ENCODE peak calls at places on chromosomes 12 and 14, in ten cellular contexts. One of them, this sample, is unnamed.
A peak's percentile ranks its signal among the peaks of the same experiment; 100 is the strongest.

GRCh38 chr12:124509676-124510300 is 57.6 kb downstream of the NCOR2 start:
- DNase-seq in NCI-H524 treated with DMSO at 0.1 percent for 48 hours: no peak
- DNase-seq in stromal cell of bone marrow: no peak
- DNase-seq in neuronal stem cell: no peak
- DNase-seq in activated T-cell treated with anti-CD3 and anti-CD28 coated beads for 24 hours: no peak
- DNase-seq in PC-9: peak; percentile 84
- DNase-seq in stimulated activated CD4-positive, alpha-beta T cell treated with anti-CD3 and anti-CD28 coated beads, Interleukin-4, amount 100 ng/mL, for 24 hours: no peak
- DNase-seq in kidney epithelial cell: peak; percentile 67
- DNase-seq in body of pancreas: peak; percentile 80
- DNase-seq in cerebellum: peak; percentile 62
- DNase-seq in this sample: peak; percentile 82

GRCh38 chr14:65054471-65055085 is 47.7 kb downstream of the MAX start:
- DNase-seq in activated T-cell treated with anti-CD3 and anti-CD28 coated beads for 24 hours: no peak
- DNase-seq in NCI-H524 treated with DMSO at 0.1 percent for 48 hours: no peak
- DNase-seq in PC-9: no peak
- DNase-seq in kidney epithelial cell: no peak
- DNase-seq in stimulated activated CD4-positive, alpha-beta T cell treated with anti-CD3 and anti-CD28 coated beads, Interleukin-4, amount 100 ng/mL, for 24 hours: no peak
- DNase-seq in stromal cell of bone marrow: no peak
- DNase-seq in body of pancreas: no peak
- DNase-seq in cerebellum: no peak
- DNase-seq in neuronal stem cell: no peak
- DNase-seq in this sample: no peak

GRCh38 chr12:176321-177181 is 37.4 kb downstream of the SLC6A12 start:
- DNase-seq in kidney epithelial cell: no peak
- DNase-seq in PC-9: peak; percentile 60
- DNase-seq in neuronal stem cell: no peak
- DNase-seq in stromal cell of bone marrow: no peak
- DNase-seq in cerebellum: peak; percentile 73
- DNase-seq in NCI-H524 treated with DMSO at 0.1 percent for 48 hours: peak; percentile 72
- DNase-seq in stimulated activated CD4-positive, alpha-beta T cell treated with anti-CD3 and anti-CD28 coated beads, Interleukin-4, amount 100 ng/mL, for 24 hours: no peak
- DNase-seq in body of pancreas: no peak
- DNase-seq in activated T-cell treated with anti-CD3 and anti-CD28 coated beads for 24 hours: no peak
- DNase-seq in this sample: peak; percentile 80

GRCh38 chr12:64450711-64451486 is 1.0 kb upstream of the TBK1 start:
- DNase-seq in kidney epithelial cell: no peak
- DNase-seq in NCI-H524 treated with DMSO at 0.1 percent for 48 hours: peak; percentile 3
- DNase-seq in activated T-cell treated with anti-CD3 and anti-CD28 coated beads for 24 hours: no peak
- DNase-seq in cerebellum: peak; percentile 12
- DNase-seq in neuronal stem cell: peak; percentile 79
- DNase-seq in body of pancreas: no peak
- DNase-seq in stromal cell of bone marrow: no peak
- DNase-seq in stimulated activated CD4-positive, alpha-beta T cell treated with anti-CD3 and anti-CD28 coated beads, Interleukin-4, amount 100 ng/mL, for 24 hours: no peak
- DNase-seq in PC-9: no peak
- DNase-seq in this sample: peak; percentile 47

GRCh38 chr14:91113829-91114078 is at the start of gene DGLUCY:
- DNase-seq in kidney epithelial cell: no peak
- DNase-seq in cerebellum: peak; percentile 89
- DNase-seq in activated T-cell treated with anti-CD3 and anti-CD28 coated beads for 24 hours: no peak
- DNase-seq in stromal cell of bone marrow: peak; percentile 70
- DNase-seq in PC-9: no peak
- DNase-seq in neuronal stem cell: no peak
- DNase-seq in stimulated activated CD4-positive, alpha-beta T cell treated with anti-CD3 and anti-CD28 coated beads, Interleukin-4, amount 100 ng/mL, for 24 hours: peak; percentile 68
- DNase-seq in body of pancreas: peak; percentile 87
- DNase-seq in NCI-H524 treated with DMSO at 0.1 percent for 48 hours: peak; percentile 72
- DNase-seq in this sample: peak; percentile 93

GRCh38 chr12:29782821-29783772 is 645 bp downstream of the TMTC1 start:
- DNase-seq in PC-9: no peak
- DNase-seq in body of pancreas: peak; percentile 36
- DNase-seq in cerebellum: no peak
- DNase-seq in NCI-H524 treated with DMSO at 0.1 percent for 48 hours: peak; percentile 8
- DNase-seq in kidney epithelial cell: no peak
- DNase-seq in stromal cell of bone marrow: peak; percentile 25
- DNase-seq in neuronal stem cell: peak; percentile 56
- DNase-seq in activated T-cell treated with anti-CD3 and anti-CD28 coated beads for 24 hours: no peak
- DNase-seq in stimulated activated CD4-positive, alpha-beta T cell treated with anti-CD3 and anti-CD28 coated beads, Interleukin-4, amount 100 ng/mL, for 24 hours: no peak
- DNase-seq in this sample: no peak

GRCh38 chr12:22046090-22046967 is at the start of gene CMAS:
- DNase-seq in stimulated activated CD4-positive, alpha-beta T cell treated with anti-CD3 and anti-CD28 coated beads, Interleukin-4, amount 100 ng/mL, for 24 hours: peak; percentile 80
- DNase-seq in cerebellum: peak; percentile 88
- DNase-seq in NCI-H524 treated with DMSO at 0.1 percent for 48 hours: peak; percentile 11
- DNase-seq in activated T-cell treated with anti-CD3 and anti-CD28 coated beads for 24 hours: peak; percentile 75
- DNase-seq in PC-9: peak; percentile 78
- DNase-seq in neuronal stem cell: peak; percentile 73
- DNase-seq in body of pancreas: peak; percentile 82
- DNase-seq in stromal cell of bone marrow: no peak
- DNase-seq in kidney epithelial cell: peak; percentile 16
- DNase-seq in this sample: peak; percentile 80

GRCh38 chr12:544941-545635 is 85.3 kb downstream of the B4GALNT3 start:
- DNase-seq in cerebellum: no peak
- DNase-seq in activated T-cell treated with anti-CD3 and anti-CD28 coated beads for 24 hours: no peak
- DNase-seq in body of pancreas: no peak
- DNase-seq in stromal cell of bone marrow: no peak
- DNase-seq in kidney epithelial cell: no peak
- DNase-seq in neuronal stem cell: no peak
- DNase-seq in NCI-H524 treated with DMSO at 0.1 percent for 48 hours: no peak
- DNase-seq in stimulated activated CD4-positive, alpha-beta T cell treated with anti-CD3 and anti-CD28 coated beads, Interleukin-4, amount 100 ng/mL, for 24 hours: no peak
- DNase-seq in PC-9: no peak
- DNase-seq in this sample: no peak

GRCh38 chr12:91109148-91109564 is 2.1 kb downstream of the LUM start:
- DNase-seq in PC-9: peak; percentile 59
- DNase-seq in kidney epithelial cell: no peak
- DNase-seq in cerebellum: peak; percentile 2
- DNase-seq in activated T-cell treated with anti-CD3 and anti-CD28 coated beads for 24 hours: no peak
- DNase-seq in stimulated activated CD4-positive, alpha-beta T cell treated with anti-CD3 and anti-CD28 coated beads, Interleukin-4, amount 100 ng/mL, for 24 hours: peak; percentile 12
- DNase-seq in NCI-H524 treated with DMSO at 0.1 percent for 48 hours: no peak
- DNase-seq in neuronal stem cell: peak; percentile 51
- DNase-seq in stromal cell of bone marrow: peak; percentile 48
- DNase-seq in body of pancreas: peak; percentile 82
- DNase-seq in this sample: peak; percentile 44

GRCh38 chr14:88914956-88915355 is 90.5 kb downstream of the TTC8 start:
- DNase-seq in PC-9: no peak
- DNase-seq in cerebellum: peak; percentile 47
- DNase-seq in stromal cell of bone marrow: no peak
- DNase-seq in neuronal stem cell: no peak
- DNase-seq in body of pancreas: no peak
- DNase-seq in stimulated activated CD4-positive, alpha-beta T cell treated with anti-CD3 and anti-CD28 coated beads, Interleukin-4, amount 100 ng/mL, for 24 hours: no peak
- DNase-seq in NCI-H524 treated with DMSO at 0.1 percent for 48 hours: peak; percentile 10
- DNase-seq in activated T-cell treated with anti-CD3 and anti-CD28 coated beads for 24 hours: no peak
- DNase-seq in kidney epithelial cell: no peak
- DNase-seq in this sample: peak; percentile 73

GRCh38 chr12:76880156-76881023 is 1.6 kb upstream of the CSRP2 start:
- DNase-seq in neuronal stem cell: no peak
- DNase-seq in stimulated activated CD4-positive, alpha-beta T cell treated with anti-CD3 and anti-CD28 coated beads, Interleukin-4, amount 100 ng/mL, for 24 hours: no peak
- DNase-seq in body of pancreas: no peak
- DNase-seq in kidney epithelial cell: no peak
- DNase-seq in PC-9: no peak
- DNase-seq in stromal cell of bone marrow: no peak
- DNase-seq in NCI-H524 treated with DMSO at 0.1 percent for 48 hours: no peak
- DNase-seq in activated T-cell treated with anti-CD3 and anti-CD28 coated beads for 24 hours: no peak
- DNase-seq in cerebellum: no peak
- DNase-seq in this sample: no peak

GRCh38 chr14:105140581-105140980 is 28.0 kb downstream of the JAG2 start:
- DNase-seq in activated T-cell treated with anti-CD3 and anti-CD28 coated beads for 24 hours: no peak
- DNase-seq in PC-9: no peak
- DNase-seq in cerebellum: no peak
- DNase-seq in stimulated activated CD4-positive, alpha-beta T cell treated with anti-CD3 and anti-CD28 coated beads, Interleukin-4, amount 100 ng/mL, for 24 hours: no peak
- DNase-seq in kidney epithelial cell: no peak
- DNase-seq in NCI-H524 treated with DMSO at 0.1 percent for 48 hours: no peak
- DNase-seq in stromal cell of bone marrow: no peak
- DNase-seq in neuronal stem cell: no peak
- DNase-seq in body of pancreas: no peak
- DNase-seq in this sample: no peak

GRCh38 chr12:96487214-96487613 is 2.2 kb upstream of the CFAP54 start:
- DNase-seq in stimulated activated CD4-positive, alpha-beta T cell treated with anti-CD3 and anti-CD28 coated beads, Interleukin-4, amount 100 ng/mL, for 24 hours: no peak
- DNase-seq in NCI-H524 treated with DMSO at 0.1 percent for 48 hours: no peak
- DNase-seq in neuronal stem cell: no peak
- DNase-seq in PC-9: peak; percentile 35
- DNase-seq in kidney epithelial cell: no peak
- DNase-seq in activated T-cell treated with anti-CD3 and anti-CD28 coated beads for 24 hours: no peak
- DNase-seq in body of pancreas: no peak
- DNase-seq in cerebellum: no peak
- DNase-seq in stromal cell of bone marrow: peak; percentile 69
- DNase-seq in this sample: no peak

GRCh38 chr12:71477046-71477445 is 37.4 kb downstream of the LGR5 start:
- DNase-seq in body of pancreas: no peak
- DNase-seq in kidney epithelial cell: no peak
- DNase-seq in activated T-cell treated with anti-CD3 and anti-CD28 coated beads for 24 hours: no peak
- DNase-seq in stimulated activated CD4-positive, alpha-beta T cell treated with anti-CD3 and anti-CD28 coated beads, Interleukin-4, amount 100 ng/mL, for 24 hours: no peak
- DNase-seq in NCI-H524 treated with DMSO at 0.1 percent for 48 hours: no peak
- DNase-seq in stromal cell of bone marrow: no peak
- DNase-seq in PC-9: no peak
- DNase-seq in neuronal stem cell: no peak
- DNase-seq in cerebellum: no peak
- DNase-seq in this sample: no peak

GRCh38 chr12:86174188-86174587 is 82.0 kb downstream of the MGAT4C start:
- DNase-seq in NCI-H524 treated with DMSO at 0.1 percent for 48 hours: no peak
- DNase-seq in kidney epithelial cell: no peak
- DNase-seq in body of pancreas: no peak
- DNase-seq in activated T-cell treated with anti-CD3 and anti-CD28 coated beads for 24 hours: no peak
- DNase-seq in stimulated activated CD4-positive, alpha-beta T cell treated with anti-CD3 and anti-CD28 coated beads, Interleukin-4, amount 100 ng/mL, for 24 hours: no peak
- DNase-seq in stromal cell of bone marrow: no peak
- DNase-seq in neuronal stem cell: no peak
- DNase-seq in PC-9: no peak
- DNase-seq in cerebellum: no peak
- DNase-seq in this sample: no peak

GRCh38 chr12:4506870-4507269 is 31.8 kb upstream of the RAD51AP1 start:
- DNase-seq in activated T-cell treated with anti-CD3 and anti-CD28 coated beads for 24 hours: peak; percentile 11
- DNase-seq in NCI-H524 treated with DMSO at 0.1 percent for 48 hours: no peak
- DNase-seq in kidney epithelial cell: no peak
- DNase-seq in neuronal stem cell: no peak
- DNase-seq in cerebellum: no peak
- DNase-seq in stromal cell of bone marrow: no peak
- DNase-seq in body of pancreas: no peak
- DNase-seq in stimulated activated CD4-positive, alpha-beta T cell treated with anti-CD3 and anti-CD28 coated beads, Interleukin-4, amount 100 ng/mL, for 24 hours: peak; percentile 26
- DNase-seq in PC-9: no peak
- DNase-seq in this sample: no peak

GRCh38 chr14:85358136-85358785 is 171.7 kb upstream of the FLRT2 start:
- DNase-seq in kidney epithelial cell: no peak
- DNase-seq in stimulated activated CD4-positive, alpha-beta T cell treated with anti-CD3 and anti-CD28 coated beads, Interleukin-4, amount 100 ng/mL, for 24 hours: no peak
- DNase-seq in body of pancreas: no peak
- DNase-seq in neuronal stem cell: no peak
- DNase-seq in stromal cell of bone marrow: no peak
- DNase-seq in cerebellum: no peak
- DNase-seq in PC-9: no peak
- DNase-seq in NCI-H524 treated with DMSO at 0.1 percent for 48 hours: peak; percentile 78
- DNase-seq in activated T-cell treated with anti-CD3 and anti-CD28 coated beads for 24 hours: no peak
- DNase-seq in this sample: no peak

GRCh38 chr12:107309020-107309419 is 215.7 kb upstream of the CRY1 start:
- DNase-seq in cerebellum: no peak
- DNase-seq in neuronal stem cell: no peak
- DNase-seq in PC-9: no peak
- DNase-seq in kidney epithelial cell: no peak
- DNase-seq in activated T-cell treated with anti-CD3 and anti-CD28 coated beads for 24 hours: no peak
- DNase-seq in stimulated activated CD4-positive, alpha-beta T cell treated with anti-CD3 and anti-CD28 coated beads, Interleukin-4, amount 100 ng/mL, for 24 hours: no peak
- DNase-seq in stromal cell of bone marrow: no peak
- DNase-seq in NCI-H524 treated with DMSO at 0.1 percent for 48 hours: no peak
- DNase-seq in body of pancreas: no peak
- DNase-seq in this sample: no peak

GRCh38 chr12:14238224-14238792 is 127.2 kb upstream of the ATF7IP start:
- DNase-seq in cerebellum: peak; percentile 35
- DNase-seq in activated T-cell treated with anti-CD3 and anti-CD28 coated beads for 24 hours: no peak
- DNase-seq in NCI-H524 treated with DMSO at 0.1 percent for 48 hours: no peak
- DNase-seq in body of pancreas: no peak
- DNase-seq in stimulated activated CD4-positive, alpha-beta T cell treated with anti-CD3 and anti-CD28 coated beads, Interleukin-4, amount 100 ng/mL, for 24 hours: no peak
- DNase-seq in neuronal stem cell: no peak
- DNase-seq in kidney epithelial cell: no peak
- DNase-seq in stromal cell of bone marrow: no peak
- DNase-seq in PC-9: no peak
- DNase-seq in this sample: peak; percentile 52

GRCh38 chr12:13695781-13696180 is 285.6 kb downstream of the GRIN2B start:
- DNase-seq in body of pancreas: no peak
- DNase-seq in NCI-H524 treated with DMSO at 0.1 percent for 48 hours: no peak
- DNase-seq in stimulated activated CD4-positive, alpha-beta T cell treated with anti-CD3 and anti-CD28 coated beads, Interleukin-4, amount 100 ng/mL, for 24 hours: no peak
- DNase-seq in kidney epithelial cell: no peak
- DNase-seq in cerebellum: no peak
- DNase-seq in stromal cell of bone marrow: no peak
- DNase-seq in neuronal stem cell: no peak
- DNase-seq in activated T-cell treated with anti-CD3 and anti-CD28 coated beads for 24 hours: no peak
- DNase-seq in PC-9: no peak
- DNase-seq in this sample: no peak

GRCh38 chr14:68656452-68656851 is 136.4 kb downstream of the ZFP36L1 start:
- DNase-seq in activated T-cell treated with anti-CD3 and anti-CD28 coated beads for 24 hours: no peak
- DNase-seq in body of pancreas: no peak
- DNase-seq in NCI-H524 treated with DMSO at 0.1 percent for 48 hours: no peak
- DNase-seq in cerebellum: no peak
- DNase-seq in stromal cell of bone marrow: no peak
- DNase-seq in neuronal stem cell: no peak
- DNase-seq in stimulated activated CD4-positive, alpha-beta T cell treated with anti-CD3 and anti-CD28 coated beads, Interleukin-4, amount 100 ng/mL, for 24 hours: no peak
- DNase-seq in kidney epithelial cell: no peak
- DNase-seq in PC-9: no peak
- DNase-seq in this sample: no peak

This sample was measured in G401.